ENCODE peak calls at places on chromosomes 11 and 22, in nine cellular contexts. P is mesendoderm, J is K562, F is ovary, Q is left lung, I is sigmoid colon, R is right lobe of liver, U is adrenal gland, H is RWPE1. X is an unnamed sample.

GRCh38 chr22:26681395-26681821 is 24.0 kb downstream of the MIAT start:
- DNase-seq in P (peak; percentile 97), J (no peak), F (no peak), Q (no peak), I (no peak), R (no peak), U (no peak), H (no peak), X (no peak)

GRCh38 chr11:62547691-62548281 is 1.2 kb upstream of the AHNAK start:
- DNase-seq in P (no peak), J (no peak), F (no peak), Q (no peak), I (peak; percentile 78), R (peak; percentile 88), U (no peak), H (peak; percentile 89), X (no peak)

GRCh38 chr11:3000032-3000961 is 8.2 kb upstream of the NAP1L4 start:
- DNase-seq in P (no peak), J (no peak), F (peak; percentile 48), Q (no peak), I (peak; percentile 94), R (peak; percentile 93), U (no peak), H (peak; percentile 79), X (no peak)

GRCh38 chr11:10325398-10326079 is 20.7 kb downstream of the ADM start:
- DNase-seq in P (no peak), J (no peak), F (no peak), Q (no peak), I (no peak), R (no peak), U (no peak), H (no peak), X (no peak)

GRCh38 chr11:22702022-22702421 is 35.6 kb downstream of the GAS2 start:
- DNase-seq in P (no peak), J (no peak), F (no peak), Q (no peak), I (no peak), R (no peak), U (no peak), H (no peak), X (no peak)

GRCh38 chr11:13883042-13883441 is 79.5 kb upstream of the SPON1 start:
- DNase-seq in P (no peak), J (no peak), F (no peak), Q (no peak), I (no peak), R (no peak), U (no peak), H (no peak), X (peak; percentile 21)

GRCh38 chr22:36546092-36546804 is 17.3 kb upstream of the EIF3D start:
- DNase-seq in P (peak; percentile 90), J (peak; percentile 77), F (no peak), Q (no peak), I (no peak), R (peak; percentile 47), U (peak; percentile 64), H (peak; percentile 51), X (no peak)

GRCh38 chr11:73230931-73231330 is 12.8 kb downstream of the P2RY2 start:
- DNase-seq in P (no peak), J (no peak), F (no peak), Q (no peak), I (peak; percentile 43), R (peak; percentile 16), U (no peak), H (no peak), X (no peak)

DNA sequence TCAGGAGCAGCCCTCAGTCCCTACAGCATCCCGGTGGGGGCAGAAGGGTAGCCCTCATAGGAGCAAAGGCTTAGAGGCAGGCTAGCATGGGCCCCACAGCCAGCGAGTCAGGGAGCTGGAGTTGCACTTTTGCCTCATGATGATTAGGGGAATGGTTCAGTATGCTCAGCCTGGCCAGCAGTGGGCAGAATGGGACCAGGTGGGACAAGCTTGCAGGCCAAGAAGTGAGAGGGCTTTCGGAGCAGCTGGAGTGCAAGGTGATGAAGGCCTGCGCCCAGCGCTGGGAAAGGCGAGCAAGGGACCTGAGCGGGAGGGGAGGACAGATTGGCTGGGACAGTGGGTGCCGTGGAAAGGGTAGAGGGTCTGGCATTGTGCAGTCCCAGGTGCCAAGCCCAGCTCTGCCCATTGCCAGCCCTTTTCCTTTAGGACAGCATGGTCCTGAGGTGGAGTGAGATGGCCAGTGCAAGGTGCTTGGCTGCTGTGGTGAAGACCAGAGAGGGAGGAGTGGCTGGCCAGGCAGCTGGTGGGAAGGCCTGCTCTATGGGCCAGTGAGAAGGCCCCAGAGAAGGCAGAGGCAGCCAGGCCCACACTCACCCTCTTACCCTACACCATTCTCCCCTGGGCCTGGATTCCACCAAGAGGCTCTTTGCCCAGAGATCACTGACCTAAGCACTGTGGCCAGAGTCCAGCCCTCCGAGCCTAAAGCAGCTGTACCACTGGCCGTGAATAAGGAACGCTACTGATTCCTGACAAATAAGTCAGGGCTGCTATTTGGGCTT is 47.9 kb upstream of the SUSD2 start:
- DNase-seq in P (peak; percentile 64), J (no peak), F (no peak), Q (peak; percentile 70), I (peak; percentile 75), R (no peak), U (no peak), H (no peak), X (peak; percentile 45)
- H3K27ac ChIP-seq in P (no peak overlapping the region), J (no peak overlapping the region), F (no peak overlapping the region), Q (no peak overlapping the region), I (no peak overlapping the region), R (no peak overlapping the region), U (no peak overlapping the region), H (no peak overlapping the region), X (no peak overlapping the region)

GRCh38 chr11:66266378-66267038 is 1.9 kb upstream of the RAB1B start:
- DNase-seq in P (no peak), J (no peak), F (peak; percentile 65), Q (no peak), I (no peak), R (no peak), U (no peak), H (no peak), X (no peak)
- H3K27ac ChIP-seq in P (no peak overlapping the region), J (no peak overlapping the region), F (peak overlapping the region; percentile 93), Q (peak overlapping the region; percentile 94), I (peak overlapping the region; percentile 97), R (no peak overlapping the region), U (peak overlapping the region; percentile 98), H (peak overlapping the region; percentile 95), X (no peak overlapping the region)

DNA sequence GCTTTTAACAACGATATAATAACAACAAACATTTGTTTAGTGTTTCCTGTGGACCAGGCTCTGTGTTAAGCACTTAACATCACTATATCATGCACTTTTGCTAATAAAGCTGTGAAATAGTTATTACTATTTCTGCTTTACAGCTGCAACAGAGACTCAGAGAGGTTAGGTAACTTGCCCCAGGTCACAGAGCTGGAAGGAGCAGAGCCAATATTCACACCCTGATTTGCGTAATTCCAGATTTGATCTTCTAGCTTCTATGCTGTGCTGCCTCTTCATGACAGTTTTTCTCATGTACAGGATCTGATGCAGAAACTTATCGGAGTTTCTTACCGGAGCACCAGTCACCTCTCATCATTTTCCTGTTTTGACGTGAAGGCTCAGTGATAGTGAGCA is 33.6 kb upstream of the EHF start:
- DNase-seq in P (no peak), J (no peak), F (no peak), Q (no peak), I (no peak), R (no peak), U (no peak), H (no peak), X (no peak)
- H3K27ac ChIP-seq in P (no peak overlapping the region), J (peak overlapping the region; percentile 36), F (no peak overlapping the region), Q (no peak overlapping the region), I (no peak overlapping the region), R (no peak overlapping the region), U (no peak overlapping the region), H (no peak overlapping the region), X (no peak overlapping the region)

GRCh38 chr11:114200785-114201184 is 95.4 kb upstream of the NNMT start:
- DNase-seq in P (no peak), J (no peak), F (no peak), Q (no peak), I (no peak), R (no peak), U (no peak), H (no peak), X (no peak)
- H3K27ac ChIP-seq in P (no peak overlapping the region), J (no peak overlapping the region), F (no peak overlapping the region), Q (no peak overlapping the region), I (peak overlapping the region; percentile 99), R (no peak overlapping the region), U (peak overlapping the region; percentile 51), H (peak overlapping the region; percentile 45), X (no peak overlapping the region)

GRCh38 chr22:28800308-28801041 is at the start of gene XBP1:
- DNase-seq in P (peak; percentile 96), J (peak; percentile 95), F (peak; percentile 95), Q (peak; percentile 95), I (peak; percentile 97), R (peak; percentile 97), U (peak; percentile 95), H (peak; percentile 98), X (peak; percentile 88)

GRCh38 chr22:28799834-28800307 is 498 bp downstream of the XBP1 start:
- DNase-seq in P (peak; percentile 70), J (peak; percentile 64), F (peak; percentile 79), Q (peak; percentile 92), I (peak; percentile 85), R (peak; percentile 75), U (peak; percentile 77), H (peak; percentile 41), X (no peak)

GRCh38 chr22:28799125-28799833 is 1.1 kb downstream of the XBP1 start:
- DNase-seq in P (peak; percentile 74), J (peak; percentile 15), F (peak; percentile 48), Q (no peak), I (peak; percentile 91), R (no peak), U (peak; percentile 75), H (peak; percentile 81), X (no peak)

GRCh38 chr22:28801845-28802594 is 1.7 kb upstream of the XBP1 start:
- DNase-seq in P (no peak), J (peak; percentile 53), F (no peak), Q (no peak), I (no peak), R (peak; percentile 83), U (no peak), H (no peak), X (no peak)

DNA sequence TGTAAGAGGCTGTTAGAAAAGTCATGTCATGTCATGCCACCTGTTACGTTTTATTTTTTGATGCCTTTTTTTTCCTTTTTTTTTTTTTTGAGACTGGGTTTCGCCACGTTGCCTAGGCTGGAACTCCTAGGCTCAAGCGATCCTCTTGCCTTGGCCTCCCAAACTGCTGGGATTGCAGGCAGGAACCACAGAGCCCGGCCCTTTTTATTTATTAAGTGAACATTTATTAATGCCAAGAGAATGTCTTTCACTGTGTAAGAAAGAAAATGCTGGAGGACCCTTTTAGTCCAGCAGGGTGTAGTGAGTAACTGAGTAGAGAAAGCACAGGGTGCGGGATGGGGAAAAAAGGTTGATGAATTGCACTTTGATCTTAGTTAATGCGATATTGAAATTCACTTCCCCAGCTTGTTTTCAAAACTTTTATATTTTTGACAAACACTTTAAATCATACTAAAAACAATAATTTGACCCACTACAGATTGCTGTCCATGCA is 2.3 kb upstream of the XBP1 start:
- DNase-seq in P (no peak), J (no peak), F (no peak), Q (no peak), I (no peak), R (no peak), U (no peak), H (no peak), X (no peak)
- H3K27ac ChIP-seq in P (no peak overlapping the region), J (peak overlapping the region; percentile 98), F (no peak overlapping the region), Q (peak overlapping the region; percentile 99), I (no peak overlapping the region), R (peak overlapping the region; percentile 99), U (peak overlapping the region; percentile 56), H (peak overlapping the region; percentile 45), X (no peak overlapping the region)

X was measured in CD4-positive, CD25-positive, alpha-beta regulatory T cell.